ENCODE peak calls at places on chromosomes 2 and 18, in seven cellular contexts. X is IMR-90, N is mesendoderm, I is neuronal stem cell, D is H9, O is trophoblast cell, R is H1. F is an unnamed sample.

GRCh38 chr18:77105021-77105420 is 27.6 kb downstream of the MBP start:
- DNase-seq in X (no peak), N (no peak), I (no peak), D (no peak), O (no peak), R (no peak), F (no peak)

GRCh38 chr2:241895732-241896641 is 26.5 kb downstream of the RTP5 start:
- DNase-seq in X (peak; percentile 30), N (peak; percentile 53), I (no peak), D (peak; percentile 47), O (peak; percentile 64), R (peak; percentile 50), F (peak; percentile 69)

GRCh38 chr2:133522204-133522603 is 46.1 kb downstream of the NCKAP5 start:
- DNase-seq in X (no peak), N (no peak), I (no peak), D (no peak), O (no peak), R (no peak), F (no peak)

GRCh38 chr2:10781746-10782145 is 30.8 kb downstream of the PDIA6 start:
- DNase-seq in X (no peak), N (no peak), I (no peak), D (no peak), O (peak; percentile 74), R (no peak), F (no peak)

GRCh38 chr18:58321986-58322385 is 278.0 kb downstream of the NEDD4L start:
- DNase-seq in X (peak; percentile 74), N (peak; percentile 73), I (no peak), D (no peak), O (peak; percentile 78), R (no peak), F (peak; percentile 69)

GRCh38 chr2:172256886-172257285 is 154.2 kb upstream of the DLX2 start:
- DNase-seq in X (no peak), N (no peak), I (no peak), D (no peak), O (no peak), R (no peak), F (no peak)

GRCh38 chr2:236168110-236169067 is at the start of gene GBX2:
- DNase-seq in X (peak; percentile 17), N (peak; percentile 91), I (peak; percentile 82), D (peak; percentile 94), O (peak; percentile 35), R (peak; percentile 87), F (peak; percentile 49)

GRCh38 chr2:159129807-159130206 is 156.7 kb downstream of the WDSUB1 start:
- DNase-seq in X (no peak), N (no peak), I (no peak), D (no peak), O (no peak), R (no peak), F (no peak)

GRCh38 chr2:37894047-37894446 is 31.0 kb upstream of the RMDN2 start:
- DNase-seq in X (no peak), N (no peak), I (no peak), D (no peak), O (no peak), R (no peak), F (no peak)

GRCh38 chr2:169112841-169113240 is 43.5 kb downstream of the DHRS9 start:
- DNase-seq in X (no peak), N (no peak), I (no peak), D (no peak), O (no peak), R (no peak), F (no peak)

GRCh38 chr18:54327818-54328217 is 29.8 kb downstream of the STARD6 start:
- DNase-seq in X (no peak), N (no peak), I (no peak), D (no peak), O (no peak), R (no peak), F (no peak)

GRCh38 chr2:199458017-199458805 is 472 bp upstream of the SATB2 start:
- DNase-seq in X (no peak), N (peak; percentile 75), I (peak; percentile 41), D (peak; percentile 64), O (peak; percentile 13), R (peak; percentile 76), F (no peak)

GRCh38 chr2:231606941-231607340 is 14.3 kb downstream of the TEX44 start:
- DNase-seq in X (no peak), N (no peak), I (no peak), D (no peak), O (no peak), R (no peak), F (no peak)
- H3K4ac ChIP-seq in X (no peak overlapping the region), N (no peak overlapping the region), I (no peak overlapping the region), D (no peak overlapping the region), O (no peak overlapping the region), R (no peak overlapping the region), F (no peak overlapping the region)

GRCh38 chr2:9122367-9122766 is 84.2 kb upstream of the ASAP2 start:
- DNase-seq in X (no peak), N (no peak), I (no peak), D (no peak), O (no peak), R (no peak), F (no peak)
- H4K8ac ChIP-seq in X (no peak overlapping the region), N (no peak overlapping the region), I (no peak overlapping the region), D (peak overlapping the region; percentile 90), O (no peak overlapping the region), R (no peak overlapping the region), F (no peak overlapping the region)

GRCh38 chr18:21093133-21093532 is 18.5 kb downstream of the ROCK1 start:
- DNase-seq in X (no peak), N (no peak), I (no peak), D (no peak), O (no peak), R (no peak), F (no peak)
- H2BK5ac ChIP-seq in X (no peak overlapping the region), N (no peak overlapping the region), I (no peak overlapping the region), D (no peak overlapping the region), O (no peak overlapping the region), R (no peak overlapping the region), F (no peak overlapping the region)

GRCh38 chr2:26489213-26489850 is 11.4 kb upstream of the OTOF start:
- DNase-seq in X (no peak), N (no peak), I (no peak), D (no peak), O (no peak), R (no peak), F (no peak)
- H3K4ac ChIP-seq in X (no peak overlapping the region), N (no peak overlapping the region), I (no peak overlapping the region), D (no peak overlapping the region), O (no peak overlapping the region), R (no peak overlapping the region), F (no peak overlapping the region)

GRCh38 chr2:45484965-45485364 is 126.1 kb downstream of the SRBD1 start:
- DNase-seq in X (no peak), N (no peak), I (no peak), D (no peak), O (no peak), R (no peak), F (no peak)
- H4K8ac ChIP-seq in X (no peak overlapping the region), N (no peak overlapping the region), I (no peak overlapping the region), D (no peak overlapping the region), O (no peak overlapping the region), R (no peak overlapping the region), F (no peak overlapping the region)

F was measured in mesenchymal stem cell.